ENCODE peak calls at places on chromosomes 6 and 20, in six cellular contexts. O, W, X, A, L and Z are unnamed samples.

GRCh38 chr6:3481640-3482039 is 24.8 kb upstream of the SLC22A23 start:
- DNase-seq in O (no peak), A (no peak), X (no peak), W (no peak), L (no peak), Z (no peak)

GRCh38 chr6:1917628-1918371 is 308.1 kb downstream of the FOXC1 start:
- DNase-seq in X (peak; percentile 91), L (peak; percentile 40), A (no peak), O (no peak), W (no peak), Z (no peak)

GRCh38 chr6:138182939-138183791 is 21.4 kb downstream of the ARFGEF3 start:
- DNase-seq in X (no peak), L (no peak), W (peak; percentile 24), A (no peak), O (no peak), Z (no peak)

GRCh38 chr6:149750136-149750609 is 632 bp downstream of the PCMT1 start:
- DNase-seq in A (no peak), L (peak; percentile 31), W (peak; percentile 42), X (peak; percentile 49), O (no peak), Z (peak; percentile 45)

GRCh38 chr6:63245420-63245819 is 34.2 kb downstream of the FKBP1C start:
- DNase-seq in W (no peak), A (no peak), O (no peak), L (no peak), X (no peak), Z (no peak)

GRCh38 chr6:142883011-142883410 is 62.0 kb downstream of the HIVEP2 start:
- DNase-seq in X (peak; percentile 67), A (no peak), L (no peak), O (no peak), W (no peak), Z (no peak)

GRCh38 chr6:50815436-50816114 is 3.1 kb upstream of the TFAP2B start:
- DNase-seq in O (no peak), A (no peak), L (no peak), W (no peak), X (peak; percentile 14), Z (no peak)

GRCh38 chr6:25173951-25174474 is 105.2 kb upstream of the CARMIL1 start:
- DNase-seq in W (no peak), L (peak; percentile 70), O (no peak), A (no peak), X (peak; percentile 99), Z (no peak)

GRCh38 chr6:87115402-87116135 is 20.7 kb upstream of the CGA start:
- DNase-seq in X (no peak), L (no peak), W (no peak), A (no peak), O (no peak), Z (no peak)

GRCh38 chr20:6919792-6920468 is 152.4 kb downstream of the BMP2 start:
- DNase-seq in W (no peak), O (no peak), A (no peak), X (no peak), L (no peak), Z (no peak)

GRCh38 chr20:1490643-1491042 is 577 bp downstream of the SIRPB2 start:
- DNase-seq in X (no peak), O (no peak), W (no peak), A (no peak), L (no peak), Z (no peak)
- H3K27ac ChIP-seq in X (no peak overlapping the region), O (no peak overlapping the region), W (peak overlapping the region; percentile 48), A (no peak overlapping the region), L (no peak overlapping the region), Z (peak overlapping the region; percentile 53)

GRCh38 chr6:48071833-48072232 is 39.2 kb downstream of the PTCHD4 start:
- DNase-seq in W (no peak), L (no peak), X (no peak), A (no peak), O (no peak), Z (no peak)

GRCh38 chr6:48068326-48069191 is 42.4 kb downstream of the PTCHD4 start:
- DNase-seq in A (no peak), L (no peak), X (no peak), O (no peak), W (no peak), Z (no peak)

GRCh38 chr6:48069280-48069679 is 41.7 kb downstream of the PTCHD4 start:
- DNase-seq in X (peak; percentile 4), L (no peak), W (no peak), O (no peak), A (no peak), Z (no peak)

GRCh38 chr6:48061630-48062029 is 49.4 kb downstream of the PTCHD4 start:
- DNase-seq in X (peak; percentile 12), W (no peak), O (no peak), L (no peak), A (no peak), Z (no peak)

DNA sequence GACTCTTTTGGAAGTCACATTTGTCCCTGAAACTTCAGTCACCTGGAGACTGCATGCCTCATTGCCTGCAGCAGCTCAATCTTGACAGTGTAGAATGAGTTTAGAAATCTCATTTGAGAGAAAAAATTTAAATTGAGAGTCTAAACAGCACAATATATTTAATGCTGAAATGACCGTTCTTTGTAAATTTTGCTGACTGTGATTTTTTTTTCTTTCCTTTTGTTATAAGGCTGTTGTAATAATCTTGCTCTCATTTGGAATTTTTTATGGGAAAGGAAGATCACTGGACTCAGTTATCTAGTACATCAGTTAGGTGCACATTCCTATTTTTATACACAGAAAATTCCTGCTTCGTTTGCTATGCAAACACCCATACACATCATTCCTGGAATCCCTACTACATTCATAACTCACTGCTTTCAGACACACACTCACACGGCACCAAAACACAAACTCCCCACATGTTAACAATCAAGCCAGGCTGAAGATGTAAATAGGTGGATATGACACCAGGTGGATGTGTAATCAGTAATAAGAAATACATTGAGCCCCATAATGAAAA is 43.8 kb downstream of the PTCHD4 start:
- DNase-seq in O (no peak), X (no peak), W (no peak), L (no peak), A (no peak), Z (no peak)
- H3K4me3 ChIP-seq in O (no peak overlapping the region), X (no peak overlapping the region), W (no peak overlapping the region), L (no peak overlapping the region), A (no peak overlapping the region), Z (no peak overlapping the region)

DNA sequence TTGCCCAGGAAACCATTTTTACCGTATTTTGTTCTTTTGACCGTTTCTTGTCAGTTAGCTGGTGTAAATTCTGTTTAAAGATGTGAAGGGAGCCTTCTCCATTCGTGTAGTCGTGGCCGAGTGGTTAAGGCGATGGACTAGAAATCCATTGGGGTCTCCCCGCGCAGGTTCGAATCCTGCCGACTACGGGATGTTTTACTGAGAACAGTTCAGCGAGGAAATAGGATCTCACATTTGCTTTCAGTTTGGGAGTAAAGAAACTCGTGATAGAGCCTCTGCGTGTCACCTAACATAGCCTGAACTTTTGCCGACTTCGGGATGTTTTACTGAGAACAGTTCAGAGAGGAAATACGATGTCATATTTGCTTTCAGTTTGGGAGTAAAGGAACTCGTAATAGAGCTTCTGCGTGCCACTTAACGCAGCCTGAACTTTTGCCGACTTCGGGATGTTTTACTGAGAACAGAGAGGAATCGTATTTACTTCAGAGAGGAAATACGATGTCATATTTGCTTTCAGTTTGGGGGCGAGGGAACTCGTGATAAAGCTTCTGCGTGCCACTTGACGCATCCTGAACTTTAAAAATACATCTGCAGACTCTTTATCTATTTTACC is 5.9 kb upstream of the ZNF184 start:
- DNase-seq in L (peak; percentile 73), X (peak; percentile 94), O (peak; percentile 81), A (peak; percentile 93), W (peak; percentile 92), Z (peak; percentile 89)
- TF ChIP-seq POLR2A in L (no peak), X (no peak), O (no peak), A (no peak), W (peak; percentile 47), Z (no peak)

DNA sequence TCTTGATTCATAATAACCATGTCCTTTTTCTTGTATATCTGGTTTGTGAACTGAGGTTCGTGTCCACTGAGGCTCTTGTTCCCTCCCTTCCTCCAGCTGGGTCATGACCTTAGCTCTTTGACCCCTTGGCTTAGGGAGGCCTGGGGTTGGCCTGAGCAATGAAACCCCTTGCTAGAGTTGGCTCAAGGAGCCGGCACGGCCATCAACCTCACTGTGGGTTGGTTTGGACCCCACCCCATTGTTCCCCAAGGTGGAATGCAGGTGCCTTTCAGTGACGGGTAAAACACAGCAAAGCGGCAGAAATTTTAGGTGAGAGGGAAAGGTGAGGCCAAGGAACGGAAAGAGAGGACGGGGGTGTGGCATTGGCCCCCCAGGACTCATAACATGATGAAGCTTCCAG is 44.5 kb upstream of the PHACTR3 start:
- DNase-seq in A (no peak), X (no peak), O (no peak), W (no peak), L (no peak), Z (no peak)
- H3K27ac ChIP-seq in A (no peak overlapping the region), X (no peak overlapping the region), O (no peak overlapping the region), W (no peak overlapping the region), L (no peak overlapping the region), Z (no peak overlapping the region)

GRCh38 chr20:43752561-43753301 is 25.9 kb upstream of the GTSF1L start:
- DNase-seq in X (peak; percentile 90), W (peak; percentile 62), A (no peak), O (peak; percentile 95), L (no peak), Z (peak; percentile 26)
- H3K4me3 ChIP-seq in X (no peak overlapping the region), W (no peak overlapping the region), A (no peak overlapping the region), O (no peak overlapping the region), L (no peak overlapping the region), Z (no peak overlapping the region)

GRCh38 chr6:43435682-43436437 is 8.5 kb downstream of the ABCC10 start:
- DNase-seq in A (no peak), W (no peak), L (no peak), X (no peak), O (no peak), Z (no peak)
- TF ChIP-seq POLR2A in A (no peak), W (no peak), L (no peak), X (no peak), O (no peak), Z (no peak)

GRCh38 chr20:58649288-58650180 is 1.5 kb upstream of the STX16 start:
- DNase-seq in W (peak; percentile 28), X (no peak), O (no peak), A (peak; percentile 54), L (no peak), Z (peak; percentile 53)
- H3K27ac ChIP-seq in W (peak overlapping the region; percentile 98), X (no peak overlapping the region), O (peak overlapping the region; percentile 93), A (peak overlapping the region; percentile 85), L (peak overlapping the region; percentile 77), Z (peak overlapping the region; percentile 98)

DNA sequence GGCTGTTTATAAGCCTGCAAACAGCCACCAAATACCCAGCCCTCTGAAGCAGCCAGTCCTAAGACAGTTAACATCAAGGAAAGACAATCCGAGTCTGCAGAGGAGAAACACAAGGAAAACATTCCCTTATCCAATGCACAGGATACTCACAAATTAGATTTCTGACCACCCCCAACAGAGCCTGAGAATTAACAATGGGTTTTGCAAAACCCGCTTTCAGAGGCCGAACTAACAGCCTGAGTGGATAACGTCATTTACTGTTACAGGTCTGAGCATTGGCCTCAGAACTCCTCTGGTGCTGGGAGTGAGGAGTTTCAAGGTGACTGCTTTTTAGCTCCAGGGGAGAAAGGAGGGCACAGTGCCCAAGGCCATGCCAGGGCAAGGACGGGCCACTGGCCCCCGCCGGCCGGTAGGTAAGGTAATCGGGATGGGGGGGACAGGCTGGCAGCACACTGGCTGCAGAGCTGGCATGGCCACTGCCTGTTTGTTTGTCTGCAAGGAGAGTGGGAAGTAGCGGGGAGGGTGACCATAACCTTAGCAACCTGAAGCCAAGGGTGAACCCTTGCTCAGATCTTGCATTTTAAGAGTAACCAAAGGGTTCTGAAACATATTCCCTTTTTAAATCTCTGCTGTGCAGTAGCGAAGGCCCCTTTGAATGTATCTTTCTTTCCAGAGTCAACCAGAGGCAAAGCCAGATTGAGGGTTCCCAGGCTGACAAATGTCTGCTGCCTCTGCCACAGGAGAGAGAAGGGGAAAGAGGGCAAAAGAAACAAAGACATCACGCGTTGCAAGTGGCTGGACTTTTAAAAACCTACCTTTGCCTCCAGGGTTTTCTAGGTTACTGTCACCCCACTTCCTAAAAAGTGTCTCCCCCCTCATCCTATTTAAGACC is 3.9 kb downstream of the ZMYND8 start:
- DNase-seq in X (no peak), O (no peak), A (peak; percentile 59), L (no peak), W (peak; percentile 32), Z (peak; percentile 43)
- H3K4me3 ChIP-seq in X (no peak overlapping the region), O (peak overlapping the region; percentile 77), A (no peak overlapping the region), L (no peak overlapping the region), W (peak overlapping the region; percentile 23), Z (peak overlapping the region; percentile 8)